ENCODE peak calls at places on chromosomes 16 and 17, in six cellular contexts. L, Z, J, P, G and N are unnamed samples.
A peak's percentile ranks its signal among the peaks of the same experiment; 100 is the strongest.

GRCh38 chr16:8776193-8776592 is 21.2 kb downstream of the TMEM186 start:
- DNase-seq in L (no peak), Z (no peak), J (no peak), P (no peak), G (no peak), N (no peak)

GRCh38 chr17:17738901-17739300 is 57.6 kb downstream of the RAI1 start:
- DNase-seq in L (peak; percentile 76), Z (no peak), J (peak; percentile 24), P (no peak), G (no peak), N (no peak)

GRCh38 chr17:47119746-47120520 is 69.2 kb downstream of the CDC27 start:
- DNase-seq in L (no peak), Z (peak; percentile 80), J (peak; percentile 51), P (peak; percentile 76), G (peak; percentile 20), N (no peak)

GRCh38 chr16:83581994-83582747 is 225.6 kb upstream of the HSBP1 start:
- DNase-seq in L (no peak), Z (no peak), J (no peak), P (no peak), G (no peak), N (no peak)

GRCh38 chr16:72537684-72538083 is 365.7 kb upstream of the PMFBP1 start:
- DNase-seq in L (no peak), Z (peak; percentile 71), J (peak; percentile 55), P (peak; percentile 56), G (peak; percentile 45), N (no peak)

GRCh38 chr17:20066253-20066652 is 57.1 kb downstream of the SPECC1 start:
- DNase-seq in L (peak; percentile 75), Z (peak; percentile 70), J (peak; percentile 83), P (peak; percentile 80), G (peak; percentile 90), N (no peak)

GRCh38 chr16:71459510-71459909 is 2.5 kb downstream of the ZNF23 start:
- DNase-seq in L (no peak), Z (no peak), J (no peak), P (no peak), G (no peak), N (no peak)

GRCh38 chr17:18065546-18065945 is 22.2 kb upstream of the DRG2 start:
- DNase-seq in L (no peak), Z (no peak), J (no peak), P (no peak), G (no peak), N (no peak)

GRCh38 chr16:30697264-30698138 is 1.5 kb upstream of the SRCAP start:
- DNase-seq in L (no peak), Z (no peak), J (no peak), P (peak; percentile 94), G (no peak), N (peak; percentile 94)

GRCh38 chr16:80836846-80837245 is 32.4 kb upstream of the CDYL2 start:
- DNase-seq in L (no peak), Z (no peak), J (no peak), P (no peak), G (no peak), N (no peak)

GRCh38 chr16:27430512-27430911 is 28.5 kb downstream of the IL21R start:
- DNase-seq in L (no peak), Z (no peak), J (no peak), P (no peak), G (no peak), N (no peak)

GRCh38 chr16:79656537-79657115 is 56.1 kb upstream of the MAF start:
- DNase-seq in L (no peak), Z (no peak), J (no peak), P (no peak), G (no peak), N (no peak)

GRCh38 chr16:29821663-29822115 is 1.4 kb downstream of the MVP start:
- DNase-seq in L (peak; percentile 33), Z (peak; percentile 86), J (peak; percentile 75), P (peak; percentile 79), G (peak; percentile 83), N (no peak)

GRCh38 chr17:72730091-72730490 is 362.4 kb downstream of the SLC39A11 start:
- DNase-seq in L (no peak), Z (no peak), J (peak; percentile 72), P (peak; percentile 85), G (peak; percentile 74), N (no peak)

GRCh38 chr16:65068151-65068740 is 53.6 kb downstream of the CDH11 start:
- DNase-seq in L (no peak), Z (no peak), J (no peak), P (peak; percentile 78), G (peak; percentile 59), N (no peak)

GRCh38 chr17:1755252-1755992 is 6.4 kb upstream of the SERPINF1 start:
- DNase-seq in L (no peak), Z (no peak), J (no peak), P (no peak), G (no peak), N (no peak)

GRCh38 chr17:38861399-38861843 is 7.9 kb upstream of the RPL23 start:
- DNase-seq in L (no peak), Z (no peak), J (no peak), P (no peak), G (no peak), N (no peak)

GRCh38 chr17:53722407-53722806 is 100.3 kb upstream of the KIF2B start:
- DNase-seq in L (no peak), Z (peak; percentile 99), J (peak; percentile 96), P (peak; percentile 98), G (peak; percentile 98), N (no peak)

GRCh38 chr17:80005360-80006338 is 30.0 kb downstream of the TBC1D16 start:
- DNase-seq in L (peak; percentile 36), Z (peak; percentile 33), J (peak; percentile 53), P (peak; percentile 31), G (peak; percentile 58), N (peak; percentile 95)

GRCh38 chr17:78872486-78872885 is 30.5 kb downstream of the CEP295NL start:
- DNase-seq in L (no peak), Z (no peak), J (no peak), P (no peak), G (no peak), N (no peak)

GRCh38 chr17:6279659-6280058 is 155.3 kb downstream of the AIPL1 start:
- DNase-seq in L (no peak), Z (no peak), J (no peak), P (no peak), G (no peak), N (no peak)

GRCh38 chr17:72021417-72022041 is 99.3 kb upstream of the SOX9 start:
- DNase-seq in L (no peak), Z (no peak), J (no peak), P (no peak), G (no peak), N (no peak)

GRCh38 chr16:4611337-4612023 is 3.2 kb downstream of the UBALD1 start:
- DNase-seq in L (no peak), Z (no peak), J (peak; percentile 58), P (peak; percentile 41), G (peak; percentile 46), N (no peak)

GRCh38 chr17:12365805-12366204 is 299.9 kb upstream of the MYOCD start:
- DNase-seq in L (peak; percentile 29), Z (no peak), J (no peak), P (peak; percentile 72), G (no peak), N (no peak)

GRCh38 chr16:88405325-88406060 is 22.7 kb downstream of the ZNF469 start:
- DNase-seq in L (no peak), Z (peak; percentile 28), J (peak; percentile 38), P (peak; percentile 46), G (peak; percentile 75), N (no peak)

GRCh38 chr17:40079545-40079944 is 16.8 kb downstream of the THRA start:
- DNase-seq in L (no peak), Z (no peak), J (no peak), P (no peak), G (no peak), N (no peak)

GRCh38 chr17:55177159-55177913 is 87.4 kb upstream of the HLF start:
- DNase-seq in L (no peak), Z (no peak), J (peak; percentile 27), P (no peak), G (peak; percentile 21), N (no peak)

GRCh38 chr17:19716108-19717030 is at the start of gene SLC47A2:
- DNase-seq in L (peak; percentile 60), Z (no peak), J (no peak), P (no peak), G (no peak), N (no peak)

GRCh38 chr16:28882476-28883180 is 4.3 kb downstream of the ATP2A1 start:
- DNase-seq in L (no peak), Z (no peak), J (no peak), P (no peak), G (no peak), N (no peak)

GRCh38 chr17:7156342-7156940 is 22.7 kb downstream of the ASGR1 start:
- DNase-seq in L (no peak), Z (no peak), J (no peak), P (no peak), G (no peak), N (no peak)

GRCh38 chr17:75927286-75927922 is 13.4 kb downstream of the FBF1 start:
- DNase-seq in L (no peak), Z (no peak), J (no peak), P (no peak), G (peak; percentile 25), N (peak; percentile 71)
- TF ChIP-seq CTCF in L (peak; percentile 41), Z (peak; percentile 30), J (peak; percentile 37), P (peak; percentile 18), G (peak; percentile 16), N (peak; percentile 18)

DNA sequence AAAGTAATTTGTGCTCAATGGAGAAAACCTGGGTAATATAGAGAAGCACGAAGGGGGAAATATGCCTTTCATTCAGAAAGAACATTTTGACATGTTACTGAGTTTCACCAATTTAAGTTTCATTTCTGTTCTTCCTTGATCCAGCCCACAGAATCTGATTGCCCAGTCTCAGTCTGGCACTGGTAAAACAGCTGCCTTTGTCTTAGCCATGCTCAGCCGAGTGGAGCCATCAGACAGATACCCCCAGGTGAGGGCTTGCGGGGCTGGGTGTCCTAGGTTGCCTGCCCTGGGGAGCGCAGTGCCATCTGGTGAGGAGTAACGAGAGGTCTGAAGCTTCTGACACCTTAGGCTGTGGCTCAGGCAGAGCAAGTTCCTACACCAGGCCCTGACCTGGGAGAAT is 17.7 kb downstream of the DDX19A start:
- DNase-seq in L (no peak), Z (no peak), J (no peak), P (no peak), G (no peak), N (no peak)
- TF ChIP-seq CTCF in L (no peak), Z (no peak), J (no peak), P (no peak), G (no peak), N (no peak)

GRCh38 chr17:76103274-76104139 is at the start of gene EXOC7:
- DNase-seq in L (peak; percentile 95), Z (peak; percentile 92), J (peak; percentile 91), P (peak; percentile 88), G (peak; percentile 92), N (peak; percentile 97)
- TF ChIP-seq CTCF in L (no peak), Z (no peak), J (no peak), P (no peak), G (no peak), N (no peak)

GRCh38 chr16:57468346-57468745 is 5.9 kb downstream of the POLR2C start:
- DNase-seq in L (no peak), Z (no peak), J (no peak), P (no peak), G (no peak), N (no peak)

GRCh38 chr16:57462978-57463362 is 491 bp downstream of the POLR2C start:
- DNase-seq in L (no peak), Z (no peak), J (no peak), P (no peak), G (no peak), N (no peak)

GRCh38 chr16:57464523-57464922 is 2.0 kb downstream of the POLR2C start:
- DNase-seq in L (no peak), Z (no peak), J (no peak), P (no peak), G (no peak), N (no peak)

GRCh38 chr16:57462209-57462977 is at the start of gene POLR2C:
- DNase-seq in L (peak; percentile 92), Z (peak; percentile 88), J (peak; percentile 90), P (peak; percentile 81), G (peak; percentile 88), N (peak; percentile 94)
- TF ChIP-seq CTCF in L (peak; percentile 99), Z (peak; percentile 95), J (peak; percentile 95), P (peak; percentile 97), G (peak; percentile 84), N (peak; percentile 95)